ENCODE peak calls at places on chromosomes 13 and 19, in six cellular contexts. K is GM06990, B is neural progenitor cell, S is fibroblast of lung, N is sigmoid colon, M is pancreas. Q is an unnamed sample.

GRCh38 chr13:99034333-99035085 is 56.6 kb upstream of the DOCK9 start:
- DNase-seq in K (no peak), B (no peak), S (no peak), N (no peak), M (no peak), Q (no peak)

GRCh38 chr19:40390084-40390742 is at the start of gene HIPK4:
- DNase-seq in K (no peak), B (no peak), S (no peak), N (no peak), M (no peak), Q (no peak)

GRCh38 chr19:17829855-17830566 is 8.7 kb upstream of the INSL3 start:
- DNase-seq in K (no peak), B (peak; percentile 89), S (peak; percentile 21), N (peak; percentile 73), M (no peak), Q (no peak)

GRCh38 chr13:46565808-46566750 is 13.1 kb downstream of the LRCH1 start:
- DNase-seq in K (no peak), B (no peak), S (no peak), N (no peak), M (no peak), Q (no peak)

GRCh38 chr19:54207908-54208783 is 7.5 kb downstream of the RPS9 start:
- DNase-seq in K (peak; percentile 62), B (no peak), S (peak; percentile 99), N (peak; percentile 89), M (peak; percentile 72), Q (no peak)

GRCh38 chr19:53076984-53077383 is 26.2 kb downstream of the ZNF160 start:
- DNase-seq in K (no peak), B (peak; percentile 85), S (peak; percentile 55), N (peak; percentile 64), M (no peak), Q (no peak)

GRCh38 chr19:33513424-33513823 is 8.2 kb downstream of the PEPD start:
- DNase-seq in K (no peak), B (no peak), S (no peak), N (no peak), M (no peak), Q (no peak)

GRCh38 chr13:112447306-112447705 is 71.2 kb downstream of the SPACA7 start:
- DNase-seq in K (no peak), B (no peak), S (no peak), N (no peak), M (no peak), Q (no peak)

GRCh38 chr19:45637890-45638667 is 1.1 kb downstream of the EML2 start:
- DNase-seq in K (no peak), B (no peak), S (peak; percentile 47), N (no peak), M (no peak), Q (no peak)

GRCh38 chr13:106533940-106534843 is 1.3 kb downstream of the EFNB2 start:
- DNase-seq in K (peak; percentile 29), B (peak; percentile 55), S (peak; percentile 83), N (peak; percentile 78), M (peak; percentile 79), Q (peak; percentile 41)

GRCh38 chr13:37029617-37030016 is 29.0 kb downstream of the EXOSC8 start:
- DNase-seq in K (no peak), B (no peak), S (peak; percentile 4), N (no peak), M (no peak), Q (no peak)

GRCh38 chr19:2636897-2637683 is 65.4 kb downstream of the GNG7 start:
- DNase-seq in K (peak; percentile 78), B (peak; percentile 76), S (peak; percentile 41), N (peak; percentile 75), M (peak; percentile 88), Q (peak; percentile 74)

GRCh38 chr13:110517505-110518149 is 43.9 kb downstream of the RAB20 start:
- DNase-seq in K (no peak), B (no peak), S (no peak), N (peak; percentile 40), M (peak; percentile 6), Q (no peak)

GRCh38 chr13:44930907-44931676 is 58.2 kb downstream of the NUFIP1 start:
- DNase-seq in K (no peak), B (peak; percentile 14), S (no peak), N (no peak), M (no peak), Q (no peak)

DNA sequence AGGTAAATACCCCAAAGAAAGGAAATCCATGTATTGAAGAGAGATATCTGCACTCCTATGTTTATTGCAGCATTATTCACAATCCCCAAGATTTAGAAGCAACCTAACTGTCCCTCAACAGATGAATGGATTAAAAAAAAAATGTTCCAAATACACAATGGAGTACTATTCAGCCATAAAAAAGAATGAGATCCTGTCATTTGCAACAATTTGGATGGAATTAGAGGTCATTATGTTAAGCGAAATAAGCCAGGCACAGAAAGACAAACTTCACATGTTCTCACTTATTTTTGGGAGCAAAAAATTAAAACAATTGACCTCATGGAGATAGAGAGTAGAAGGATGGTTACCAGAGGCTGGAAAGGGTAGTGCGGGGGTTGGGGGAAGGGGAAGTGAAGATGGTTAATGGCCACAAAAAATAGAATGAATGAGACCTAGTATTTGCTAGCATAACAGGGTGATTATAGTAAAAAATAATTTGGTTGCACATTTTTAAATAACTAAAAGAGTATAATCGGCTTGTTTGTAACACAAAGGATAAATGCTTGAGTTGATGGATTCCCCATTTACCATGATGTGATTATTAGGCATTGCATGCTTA is 9.7 kb upstream of the ZNF709 start:
- DNase-seq in K (no peak), B (no peak), S (no peak), N (no peak), M (no peak), Q (no peak)
- TF ChIP-seq CTCF in K (no peak), B (no peak), S (no peak), N (no peak), M (no peak), Q (no peak)

GRCh38 chr13:28245465-28245864 is 107.1 kb downstream of the PAN3 start:
- DNase-seq in K (no peak), B (no peak), S (no peak), N (no peak), M (no peak), Q (no peak)
- TF ChIP-seq CTCF in K (no peak), B (no peak), S (no peak), N (no peak), M (no peak), Q (no peak)

GRCh38 chr13:41004875-41005693 is 14.0 kb downstream of the ELF1 start:
- DNase-seq in K (peak; percentile 86), B (no peak), S (no peak), N (no peak), M (no peak), Q (no peak)
- TF ChIP-seq CTCF in K (no peak), B (no peak), S (no peak), N (no peak), M (no peak), Q (no peak)

DNA sequence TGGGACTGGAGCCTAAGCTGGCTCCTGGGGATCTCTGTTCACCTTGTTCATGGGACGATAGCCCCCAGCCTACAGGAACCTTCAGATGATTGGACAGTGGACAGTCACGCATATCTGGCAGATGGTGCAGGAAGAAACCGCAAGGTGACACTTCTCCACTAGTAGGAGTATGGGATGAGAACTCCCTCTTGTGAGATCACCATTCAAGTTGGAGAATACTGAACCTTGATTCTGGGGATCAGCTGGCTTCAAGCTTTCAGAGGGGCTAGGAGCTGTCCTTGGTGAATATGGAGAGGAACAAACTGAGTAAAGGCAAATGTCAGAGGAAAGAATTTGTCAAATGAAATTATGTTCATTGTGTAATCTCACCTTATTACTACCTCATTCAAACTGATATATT is 204.5 kb downstream of the PDS5B start:
- DNase-seq in K (no peak), B (peak; percentile 12), S (no peak), N (no peak), M (no peak), Q (no peak)
- TF ChIP-seq CTCF in K (peak; percentile 9), B (no peak), S (no peak), N (no peak), M (no peak), Q (no peak)

GRCh38 chr13:27665333-27665732 is 43.6 kb downstream of the POLR1D start:
- DNase-seq in K (no peak), B (peak; percentile 39), S (peak; percentile 9), N (no peak), M (no peak), Q (no peak)
- TF ChIP-seq CTCF in K (no peak), B (peak; percentile 52), S (peak; percentile 25), N (no peak), M (no peak), Q (no peak)

DNA sequence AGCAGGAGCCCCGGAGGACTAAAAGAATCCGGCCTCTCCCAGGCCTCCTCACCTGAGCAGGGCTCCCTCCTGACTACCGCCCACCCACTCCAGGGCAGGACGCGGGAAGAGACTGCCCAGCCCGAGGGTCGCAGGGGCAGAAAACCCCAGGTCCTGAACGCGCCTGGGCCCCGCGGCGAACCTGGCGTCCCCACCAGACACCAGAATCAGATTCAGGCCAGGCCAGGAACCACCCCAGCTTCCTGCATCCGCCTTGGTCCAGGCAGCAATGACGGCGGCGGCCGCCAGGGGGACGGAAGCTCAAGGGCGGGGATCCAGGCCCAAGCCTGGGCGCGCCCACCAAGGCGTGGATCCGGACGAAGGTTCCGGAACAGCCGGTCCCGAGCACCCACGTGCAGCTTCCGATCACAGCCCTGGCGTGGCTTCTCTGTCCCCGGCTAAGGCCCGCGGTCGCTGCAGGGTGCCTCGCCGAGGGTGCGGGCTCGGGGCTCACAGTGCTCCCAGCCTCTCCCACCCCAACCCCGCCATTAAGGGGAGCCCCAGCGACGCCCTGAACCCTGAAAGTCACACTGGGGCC is 3.6 kb downstream of the LGALS7 start:
- DNase-seq in K (peak; percentile 88), B (peak; percentile 70), S (peak; percentile 71), N (peak; percentile 93), M (peak; percentile 87), Q (peak; percentile 94)
- TF ChIP-seq CTCF in K (peak; percentile 83), B (peak; percentile 70), S (peak; percentile 55), N (peak; percentile 69), M (peak; percentile 52), Q (peak; percentile 59)

GRCh38 chr13:97848886-97849285 is 104.6 kb upstream of the IPO5 start:
- DNase-seq in K (no peak), B (no peak), S (no peak), N (no peak), M (no peak), Q (no peak)

GRCh38 chr13:97852181-97852874 is 101.1 kb upstream of the IPO5 start:
- DNase-seq in K (no peak), B (no peak), S (no peak), N (no peak), M (no peak), Q (no peak)

GRCh38 chr13:97853550-97853949 is 99.9 kb upstream of the IPO5 start:
- DNase-seq in K (no peak), B (no peak), S (peak; percentile 8), N (no peak), M (no peak), Q (no peak)

GRCh38 chr13:97851269-97851668 is 102.2 kb upstream of the IPO5 start:
- DNase-seq in K (no peak), B (no peak), S (no peak), N (no peak), M (no peak), Q (no peak)

DNA sequence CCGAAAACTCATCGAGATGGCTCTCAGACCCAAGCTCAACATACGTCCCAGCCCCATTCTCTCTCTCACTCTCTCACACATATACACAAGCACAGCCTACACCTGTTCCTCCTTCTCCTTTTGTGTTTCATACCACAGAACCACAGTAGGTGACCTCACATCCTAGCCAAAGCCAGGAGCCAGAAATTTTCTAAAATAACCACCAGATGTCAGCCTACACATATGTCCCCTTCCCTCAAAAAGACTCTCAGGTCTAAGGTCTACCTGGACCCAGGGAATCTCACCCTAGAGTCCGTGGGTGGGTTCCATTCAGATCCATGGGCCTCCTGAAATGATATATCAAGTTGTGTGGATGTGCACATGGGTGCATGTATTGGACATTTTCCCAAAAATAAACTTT is 104.2 kb upstream of the IPO5 start:
- DNase-seq in K (no peak), B (peak; percentile 20), S (peak; percentile 37), N (no peak), M (no peak), Q (no peak)
- TF ChIP-seq CTCF in K (peak; percentile 41), B (peak; percentile 55), S (peak; percentile 44), N (no peak), M (no peak), Q (no peak)

GRCh38 chr13:24407844-24408243 is 98.5 kb downstream of the C1QTNF9 start:
- DNase-seq in K (no peak), B (no peak), S (no peak), N (no peak), M (no peak), Q (no peak)
- TF ChIP-seq CTCF in K (peak; percentile 36), B (peak; percentile 23), S (peak; percentile 33), N (no peak), M (no peak), Q (no peak)

Q was measured in activated B cell treated with CpG ODN at 0.5 μM for 24 hours.